ENCODE peak calls at places on chromosomes 11 and 22, in ten cellular contexts. K, L, E, V, G, Z, Y, W, X and C are unnamed samples.

GRCh38 chr11:66188580-66188979 is 79.9 kb upstream of the RAB1B start:
- DNase-seq in Y (no peak), E (no peak), V (peak), K (peak), Z (peak), X (no peak), W (peak), G (no peak), L (peak), C (peak)

GRCh38 chr22:29266564-29267461 is 968 bp downstream of the RHBDD3 start:
- DNase-seq in Y (no peak), K (no peak), Z (no peak), X (no peak), L (no peak), E (no peak), V (no peak), G (no peak), W (no peak), C (no peak)

GRCh38 chr22:50276143-50276542 is 6.0 kb upstream of the MAPK11 start:
- DNase-seq in V (no peak), X (peak), K (no peak), E (peak), G (peak), L (no peak), Y (no peak), W (no peak), Z (peak), C (no peak)

GRCh38 chr22:24807284-24807950 is 1.4 kb downstream of the SGSM1 start:
- DNase-seq in Z (no peak), X (no peak), V (no peak), L (no peak), W (no peak), K (peak), Y (peak), E (peak), G (no peak), C (no peak)

GRCh38 chr11:123382555-123383074 is 47.5 kb upstream of the GRAMD1B start:
- DNase-seq in V (no peak), G (no peak), L (no peak), Y (no peak), W (no peak), Z (no peak), X (no peak), E (no peak), K (no peak), C (no peak)

GRCh38 chr22:27724706-27725105 is 76.8 kb downstream of the MN1 start:
- DNase-seq in Z (peak), W (no peak), K (no peak), X (no peak), Y (no peak), E (no peak), G (no peak), L (no peak), V (no peak), C (peak)

GRCh38 chr22:46029036-46029435 is 52.1 kb upstream of the WNT7B start:
- DNase-seq in W (no peak), K (no peak), Y (no peak), G (no peak), V (no peak), L (no peak), E (no peak), Z (no peak), X (no peak), C (no peak)

GRCh38 chr11:96341237-96342130 is 1.5 kb downstream of the MAML2 start:
- DNase-seq in L (no peak), Y (no peak), K (no peak), X (peak), W (no peak), G (peak), E (peak), V (peak), Z (peak), C (no peak)

GRCh38 chr11:73652856-73653559 is 6.6 kb downstream of the PLEKHB1 start:
- DNase-seq in Z (no peak), G (no peak), Y (no peak), L (no peak), X (no peak), V (no peak), E (no peak), W (no peak), K (no peak), C (no peak)

GRCh38 chr11:72685560-72686480 is 11.6 kb upstream of the PDE2A start:
- DNase-seq in W (no peak), X (no peak), G (no peak), Y (no peak), K (no peak), L (no peak), E (no peak), Z (peak), V (no peak), C (no peak)

GRCh38 chr22:21947040-21948014 is 5.3 kb downstream of the PPM1F start:
- DNase-seq in X (no peak), E (peak), G (no peak), Z (peak), K (peak), Y (no peak), V (no peak), W (no peak), L (peak), C (peak)

GRCh38 chr11:69390561-69390960 is 90.9 kb upstream of the LINC01488 start:
- DNase-seq in W (no peak), X (no peak), K (no peak), L (no peak), Y (no peak), V (no peak), Z (no peak), G (no peak), E (no peak), C (no peak)

GRCh38 chr11:27722117-27722844 is 22.0 kb upstream of the BDNF start:
- DNase-seq in W (no peak), V (peak), Y (no peak), K (peak), G (no peak), L (no peak), Z (peak), X (no peak), E (no peak), C (peak)

GRCh38 chr11:16780698-16781550 is 42.5 kb downstream of the C11orf58 start:
- DNase-seq in X (no peak), G (no peak), Z (no peak), Y (no peak), W (no peak), L (no peak), K (no peak), V (no peak), E (no peak), C (no peak)

GRCh38 chr11:2585566-2586090 is 114.2 kb downstream of the KCNQ1OT1 start:
- DNase-seq in W (no peak), K (no peak), G (no peak), L (no peak), V (no peak), Y (no peak), X (no peak), Z (no peak), E (no peak), C (no peak)

GRCh38 chr22:44348963-44349950 is 36.5 kb upstream of the SHISAL1 start:
- DNase-seq in W (no peak), L (no peak), X (no peak), K (no peak), E (no peak), V (no peak), G (no peak), Z (no peak), Y (no peak), C (no peak)

GRCh38 chr22:25741692-25742626 is at the start of gene MYO18B:
- DNase-seq in L (no peak), G (no peak), V (no peak), W (no peak), K (no peak), X (no peak), Y (no peak), E (no peak), Z (no peak), C (peak)

GRCh38 chr22:31637375-31637937 is 24.6 kb downstream of the PISD start:
- DNase-seq in W (no peak), Y (no peak), L (no peak), V (no peak), G (no peak), Z (no peak), K (no peak), E (no peak), X (no peak), C (no peak)

GRCh38 chr11:1656670-1657069 is 27.1 kb downstream of the KRTAP5-5 start:
- DNase-seq in G (no peak), Z (no peak), E (no peak), K (no peak), V (no peak), L (no peak), W (no peak), X (no peak), Y (no peak), C (no peak)

GRCh38 chr22:45468872-45469572 is 33.7 kb upstream of the FBLN1 start:
- DNase-seq in Y (no peak), V (peak), E (no peak), G (no peak), W (peak), X (no peak), K (peak), L (no peak), Z (peak), C (peak)

GRCh38 chr11:114678125-114679036 is at the start of gene NXPE2:
- DNase-seq in X (no peak), G (no peak), Y (no peak), W (peak), V (peak), K (peak), E (peak), L (peak), Z (peak), C (peak)